ENCODE peak calls at places on chromosomes 7 and 10, in five cellular contexts. I is body of pancreas; W is upper lobe of right lung; D is GM23338; A is effector memory CD4-positive, alpha-beta T cell. H is an unnamed sample. For H3K4me1 and H3K27me3, the result is how much of the 10 kb centered on the place peaks cover.

GRCh38 chr7:78924581-78924980 is 528.9 kb downstream of the MAGI2 start:
- DNase-seq in I (no peak), W (no peak), D (peak), A (no peak), H (no peak)

GRCh38 chr10:116972136-116972535 is 32.9 kb downstream of the SHTN1 start:
- DNase-seq in I (no peak), W (no peak), D (no peak), A (no peak), H (no peak)

GRCh38 chr7:155860461-155860839 is 48.2 kb upstream of the SHH start:
- DNase-seq in I (no peak), W (no peak), D (no peak), A (no peak), H (no peak)

GRCh38 chr10:13414855-13415254 is 66.8 kb upstream of the SEPHS1 start:
- DNase-seq in I (peak), W (no peak), D (peak), A (no peak), H (no peak)

GRCh38 chr10:49552277-49552676 is 13.4 kb upstream of the ERCC6 start:
- DNase-seq in I (no peak), W (no peak), D (no peak), A (no peak), H (no peak)

GRCh38 chr10:21732067-21732772 is 198.2 kb downstream of the MLLT10 start:
- DNase-seq in I (peak), W (no peak), D (peak), A (no peak), H (no peak)

GRCh38 chr7:120709931-120710330 is 148.0 kb downstream of the TSPAN12 start:
- DNase-seq in I (no peak), W (no peak), D (no peak), A (no peak), H (no peak)

GRCh38 chr7:135486258-135486657 is 23.6 kb downstream of the CNOT4 start:
- DNase-seq in I (no peak), W (no peak), D (no peak), A (no peak), H (no peak)

GRCh38 chr7:22121702-22122474 is 176.2 kb upstream of the CDCA7L start:
- DNase-seq in I (no peak), W (no peak), D (no peak), A (no peak), H (no peak)

GRCh38 chr10:102421645-102422585 is 1.3 kb downstream of the FBXL15 start:
- DNase-seq in I (peak), W (peak), D (peak), A (no peak), H (no peak)

GRCh38 chr7:123770378-123770777 is 21.6 kb upstream of the WASL start:
- DNase-seq in I (no peak), W (no peak), D (no peak), A (no peak), H (no peak)

GRCh38 chr10:104582604-104582951 is 58.5 kb upstream of the SORCS3 start:
- DNase-seq in I (no peak), W (no peak), D (no peak), A (no peak), H (no peak)

GRCh38 chr10:21343087-21343486 is 182.4 kb downstream of the SKIDA1 start:
- DNase-seq in I (no peak), W (no peak), D (no peak), A (no peak), H (no peak)

GRCh38 chr7:101390901-101391301 is 28.2 kb downstream of the COL26A1 start:
- DNase-seq in I (peak), W (no peak), D (peak), A (no peak), H (no peak)

GRCh38 chr7:77321300-77321699 is 94.8 kb downstream of the GSAP start:
- DNase-seq in I (no peak), W (no peak), D (no peak), A (no peak), H (no peak)

GRCh38 chr7:25846722-25847121 is 305.3 kb upstream of the NFE2L3 start:
- DNase-seq in I (peak), W (no peak), D (no peak), A (no peak), H (no peak)

GRCh38 chr7:72465521-72465920 is 53.4 kb upstream of the CALN1 start:
- DNase-seq in I (no peak), W (no peak), D (no peak), A (no peak), H (no peak)

GRCh38 chr10:557792-558328 is 131.6 kb downstream of the DIP2C start:
- DNase-seq in I (no peak), W (no peak), D (peak), A (no peak), H (no peak)

GRCh38 chr7:20224005-20224404 is 6.8 kb upstream of the MACC1 start:
- DNase-seq in I (no peak), W (no peak), D (no peak), A (no peak), H (no peak)

GRCh38 chr10:71780722-71781121 is 7.4 kb upstream of the VSIR start:
- DNase-seq in I (no peak), W (no peak), D (peak), A (no peak), H (no peak)

GRCh38 chr7:92769361-92769633 is 67.1 kb downstream of the CDK6 start:
- DNase-seq in I (no peak), W (no peak), D (no peak), A (no peak), H (no peak)

GRCh38 chr10:106661767-106662140 is 502.8 kb downstream of the SORCS1 start:
- DNase-seq in I (no peak), W (no peak), D (no peak), A (no peak), H (no peak)

GRCh38 chr7:50711271-50712175 is 71.2 kb downstream of the GRB10 start:
- DNase-seq in I (no peak), W (no peak), D (no peak), A (no peak), H (no peak)

GRCh38 chr10:72738476-72738875 is 46.5 kb downstream of the MCU start:
- DNase-seq in I (no peak), W (no peak), D (no peak), A (no peak), H (no peak)

GRCh38 chr10:12777840-12778585 is 223.5 kb downstream of the CCDC3 start:
- DNase-seq in I (no peak), W (no peak), D (no peak), A (no peak), H (no peak)

GRCh38 chr7:66576646-66577045 is 52.0 kb upstream of the KCTD7 start:
- DNase-seq in I (no peak), W (no peak), D (peak), A (no peak), H (no peak)

GRCh38 chr7:38584443-38585210 is 46.5 kb downstream of the AMPH start:
- DNase-seq in I (peak), W (no peak), D (no peak), A (no peak), H (no peak)

DNA sequence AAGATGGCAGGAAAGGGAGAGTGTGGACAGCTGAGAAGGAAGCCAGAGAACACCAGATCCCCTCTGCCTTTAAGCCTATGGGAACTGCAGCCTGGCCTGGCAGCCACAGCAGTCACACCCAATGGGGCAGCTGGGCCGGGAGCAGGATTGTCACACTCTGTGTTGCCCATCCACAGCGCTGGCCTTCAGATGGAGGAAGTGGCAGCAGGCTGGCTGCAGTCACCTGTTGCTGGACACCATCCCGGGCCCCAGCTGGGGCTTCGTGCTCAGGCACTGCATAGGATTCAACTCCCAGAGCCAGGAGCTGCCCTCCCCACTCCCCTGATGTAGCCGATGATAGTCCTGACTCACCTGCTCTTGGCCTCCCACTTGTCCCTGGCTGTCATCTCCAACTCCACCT is 114.4 kb downstream of the COL13A1 start:
- DNase-seq in I (no peak), W (no peak), D (no peak), A (no peak), H (no peak)
- H3K4me3 ChIP-seq in I (no peak), W (no peak), D (no peak), A (no peak), H (no peak)

GRCh38 chr10:11351801-11352200 is 259.6 kb downstream of the USP6NL start:
- DNase-seq in I (no peak), W (no peak), D (no peak), A (no peak), H (no peak)
- H3K4me1 ChIP-seq in I (under half), W (under half), D (under half), A (under half), H (under half)

GRCh38 chr7:30525409-30525808 is 20.8 kb upstream of the GGCT start:
- DNase-seq in I (no peak), W (no peak), D (no peak), A (no peak), H (no peak)
- H3K27me3 ChIP-seq in I (under half), W (under half), D (under half), A (under half), H (under half)

GRCh38 chr7:33632322-33632721 is 273.0 kb upstream of the BMPER start:
- DNase-seq in I (no peak), W (no peak), D (no peak), A (no peak), H (no peak)
- H3K4me3 ChIP-seq in I (no peak), W (no peak), D (no peak), A (no peak), H (no peak)

DNA sequence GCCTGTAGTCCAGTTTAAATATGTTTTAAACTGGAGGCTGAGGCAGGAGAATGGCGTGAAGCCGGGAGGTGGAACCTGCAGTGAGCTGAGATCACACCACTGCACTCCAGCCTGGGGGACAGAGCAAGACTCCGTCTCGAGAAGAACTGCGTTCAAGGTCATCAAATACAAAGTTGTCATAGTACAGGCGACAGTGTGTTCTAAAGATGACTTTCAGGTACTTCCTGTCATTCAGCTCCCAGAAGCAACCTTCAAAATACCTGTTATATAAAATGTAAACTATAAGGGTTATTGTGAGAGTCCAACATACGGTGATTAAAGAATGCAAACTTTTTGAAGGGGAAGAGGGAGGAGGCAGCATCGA is 8.7 kb downstream of the MPP7 start:
- DNase-seq in I (no peak), W (no peak), D (no peak), A (no peak), H (no peak)
- H3K4me1 ChIP-seq in I (under half), W (under half), D (under half), A (under half), H (under half)

GRCh38 chr7:139573871-139574270 is 50.4 kb downstream of the CLEC2L start:
- DNase-seq in I (no peak), W (no peak), D (no peak), A (no peak), H (no peak)
- H3K27me3 ChIP-seq in I (under half), W (under half), D (under half), A (under half), H (under half)

GRCh38 chr10:101042118-101042517 is 11.1 kb downstream of the SFXN3 start:
- DNase-seq in I (no peak), W (no peak), D (no peak), A (no peak), H (no peak)
- H3K4me3 ChIP-seq in I (no peak), W (peak), D (peak), A (peak), H (peak)

GRCh38 chr7:131431756-131432155 is 104.1 kb downstream of the MKLN1 start:
- DNase-seq in I (no peak), W (no peak), D (no peak), A (no peak), H (no peak)

GRCh38 chr7:131431289-131431688 is 103.6 kb downstream of the MKLN1 start:
- DNase-seq in I (peak), W (no peak), D (no peak), A (no peak), H (peak)

GRCh38 chr7:131438969-131439368 is 111.3 kb downstream of the MKLN1 start:
- DNase-seq in I (no peak), W (no peak), D (no peak), A (no peak), H (no peak)

GRCh38 chr7:131436384-131436783 is 108.7 kb downstream of the MKLN1 start:
- DNase-seq in I (no peak), W (no peak), D (no peak), A (no peak), H (no peak)
- H3K4me1 ChIP-seq in I (under half), W (under half), D (under half), A (under half), H (under half)

GRCh38 chr10:1712944-1713671 is 24.2 kb downstream of the ADARB2 start:
- DNase-seq in I (no peak), W (no peak), D (no peak), A (no peak), H (no peak)

GRCh38 chr10:1716839-1717238 is 20.5 kb downstream of the ADARB2 start:
- DNase-seq in I (no peak), W (no peak), D (no peak), A (no peak), H (no peak)

GRCh38 chr10:1712314-1712713 is 25.0 kb downstream of the ADARB2 start:
- DNase-seq in I (no peak), W (no peak), D (no peak), A (no peak), H (no peak)

DNA sequence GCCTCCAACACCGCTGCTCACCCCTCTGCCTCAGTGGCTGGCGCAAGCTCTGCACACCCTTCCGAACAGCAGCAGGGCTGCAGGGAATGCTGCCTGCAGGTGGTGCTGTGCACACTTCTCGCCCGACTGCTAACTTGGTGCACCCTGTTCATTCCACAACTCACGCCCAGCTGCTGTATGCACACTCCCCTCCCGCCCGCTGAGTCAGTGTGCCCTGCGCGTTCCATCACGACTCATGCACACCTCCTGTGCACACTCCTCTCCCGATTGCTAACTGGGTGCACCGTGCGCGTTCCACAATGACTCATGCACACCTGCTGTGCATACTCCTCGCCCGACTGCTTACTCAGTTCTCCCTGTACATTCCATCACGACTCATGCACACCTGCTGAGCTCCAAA is 21.5 kb downstream of the ADARB2 start:
- DNase-seq in I (peak), W (no peak), D (peak), A (no peak), H (no peak)
- H3K27me3 ChIP-seq in I (under half), W (under half), D (under half), A (under half), H (under half)